ENCODE peak calls at places on chromosomes 2 and 18, in five cellular contexts. D is stomach; N is CD4-positive, alpha-beta T cell; G is left lung; K is transverse colon. P is an unnamed sample.

GRCh38 chr2:74552914-74553811 is 579 bp downstream of the LOXL3 start:
- DNase-seq in G (no peak), D (no peak), K (no peak), N (no peak), P (no peak)

GRCh38 chr2:190663839-190664238 is 15.0 kb downstream of the NAB1 start:
- DNase-seq in D (no peak), N (no peak), K (no peak), G (no peak), P (no peak)

GRCh38 chr2:173593109-173593508 is 238.4 kb downstream of the CDCA7 start:
- DNase-seq in N (no peak), D (no peak), K (no peak), G (no peak), P (no peak)

GRCh38 chr2:197498937-197499593 is 575 bp downstream of the HSPD1 start:
- DNase-seq in D (peak), N (peak), K (peak), G (peak), P (peak)

GRCh38 chr2:207416936-207417718 is 112.6 kb upstream of the CREB1 start:
- DNase-seq in N (no peak), D (no peak), G (no peak), K (no peak), P (peak)

GRCh38 chr2:237866119-237866621 is 6.7 kb downstream of the RAMP1 start:
- DNase-seq in G (no peak), K (no peak), D (no peak), N (no peak), P (peak)

GRCh38 chr2:105296017-105296611 is 33.4 kb downstream of the TGFBRAP1 start:
- DNase-seq in K (no peak), G (no peak), D (peak), N (no peak), P (no peak)

GRCh38 chr18:22300665-22301636 is 116.8 kb downstream of the CTAGE1 start:
- DNase-seq in K (peak), G (no peak), D (no peak), N (no peak), P (no peak)

GRCh38 chr2:212147921-212148513 is 390.6 kb downstream of the ERBB4 start:
- DNase-seq in D (no peak), K (no peak), N (no peak), G (no peak), P (no peak)

GRCh38 chr2:209383212-209383611 is 40.6 kb upstream of the MAP2 start:
- DNase-seq in G (no peak), N (no peak), K (no peak), D (no peak), P (peak)

GRCh38 chr2:222483513-222484039 is 59.2 kb downstream of the SGPP2 start:
- DNase-seq in N (no peak), K (peak), D (no peak), G (no peak), P (no peak)

GRCh38 chr2:53448591-53448990 is 319.0 kb upstream of the CHAC2 start:
- DNase-seq in N (no peak), D (no peak), G (no peak), K (no peak), P (no peak)

GRCh38 chr2:28958689-28959088 is 22.4 kb upstream of the TOGARAM2 start:
- DNase-seq in D (no peak), K (peak), G (no peak), N (peak), P (peak)

GRCh38 chr2:159177957-159178356 is 108.5 kb downstream of the WDSUB1 start:
- DNase-seq in D (no peak), N (no peak), G (no peak), K (no peak), P (no peak)

GRCh38 chr2:174545240-174545639 is 52.4 kb downstream of the WIPF1 start:
- DNase-seq in N (no peak), D (no peak), G (no peak), K (no peak), P (no peak)

DNA sequence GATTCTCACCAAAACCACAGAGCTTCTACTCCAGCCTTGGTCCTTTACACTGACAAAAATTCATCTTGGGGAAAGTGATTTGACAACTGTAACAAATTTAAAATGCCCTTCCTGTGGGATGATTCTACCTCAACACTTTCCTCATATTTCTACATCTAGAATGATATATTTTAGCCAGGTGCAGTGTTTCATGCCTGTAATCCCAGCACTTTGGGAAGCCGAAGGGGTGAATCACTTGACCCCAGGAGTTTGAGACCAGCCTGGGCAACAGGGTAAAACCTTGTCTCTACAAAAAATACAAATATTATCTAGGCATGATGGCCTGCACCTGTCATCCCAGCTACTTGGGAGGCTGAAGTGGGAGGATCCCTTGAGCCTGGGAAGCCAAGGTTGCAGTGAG is 408.6 kb downstream of the CDH7 start:
- DNase-seq in K (no peak), G (no peak), N (no peak), D (no peak), P (no peak)
- H3K27ac ChIP-seq in K (no peak), G (no peak), N (no peak), D (no peak), P (no peak)

GRCh38 chr2:127137741-127138140 is 30.8 kb upstream of the BIN1 start:
- DNase-seq in K (no peak), G (peak), D (no peak), N (no peak), P (no peak)
- H3K27ac ChIP-seq in K (no peak), G (no peak), D (no peak), N (no peak), P (no peak)

GRCh38 chr18:56672981-56673380 is 21.8 kb downstream of the WDR7 start:
- DNase-seq in K (no peak), D (no peak), N (no peak), G (no peak), P (no peak)
- H3K27ac ChIP-seq in K (no peak), D (no peak), N (no peak), G (no peak), P (no peak)

DNA sequence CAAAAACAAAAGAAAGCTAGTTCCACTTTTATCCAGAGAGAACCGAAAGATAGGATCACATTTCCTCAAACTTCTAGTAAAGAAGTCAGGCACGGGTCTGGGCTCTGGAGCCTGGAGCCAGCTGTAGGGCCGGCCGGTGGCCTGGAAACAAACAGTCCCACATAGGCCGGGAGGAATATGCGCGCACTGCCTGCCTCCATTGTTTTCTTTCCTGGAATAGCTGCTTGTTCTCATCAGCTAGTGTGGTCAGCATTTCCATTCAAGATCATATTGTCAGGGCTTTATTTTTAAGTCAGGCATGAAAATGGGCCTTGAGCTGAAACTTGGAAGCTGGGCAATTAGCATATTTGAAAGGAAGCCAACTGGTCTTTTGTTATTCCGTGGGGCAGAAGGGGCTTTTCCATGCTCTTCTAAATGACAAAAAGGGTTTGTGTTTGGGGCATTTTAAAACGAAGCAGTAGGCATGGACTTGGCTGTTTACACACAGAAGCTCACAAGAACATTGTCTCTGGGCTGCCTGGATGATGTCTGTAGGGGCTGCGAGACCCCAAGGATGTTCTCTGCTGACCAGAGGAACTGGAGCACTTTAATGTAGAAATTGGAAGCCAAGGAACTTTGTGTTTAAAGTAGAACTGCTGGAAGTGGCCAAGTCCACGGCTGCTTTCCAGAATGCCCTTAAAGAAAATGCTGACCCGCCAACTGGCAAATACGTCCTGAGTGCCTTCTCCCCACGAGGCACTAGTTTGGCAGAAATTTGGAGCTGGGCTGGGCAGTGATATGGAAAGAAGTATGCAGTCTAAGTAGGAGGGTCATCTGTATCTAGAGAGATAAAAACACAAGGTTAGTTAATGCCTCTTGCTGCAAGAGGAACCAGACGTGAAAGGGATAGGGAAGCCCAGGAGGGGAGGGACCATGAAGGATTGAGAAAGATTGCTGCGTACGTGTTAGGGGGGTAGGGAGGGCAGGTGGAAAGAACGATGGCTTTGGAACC is 59.0 kb upstream of the RFX8 start:
- DNase-seq in G (no peak), N (no peak), K (no peak), D (no peak), P (no peak)
- H3K27ac ChIP-seq in G (peak), N (no peak), K (peak), D (peak), P (no peak)

GRCh38 chr18:45249306-45249705 is 366.0 kb upstream of the SLC14A2 start:
- DNase-seq in G (no peak), K (no peak), D (no peak), N (no peak), P (no peak)
- H3K27ac ChIP-seq in G (peak), K (peak), D (peak), N (no peak), P (no peak)

GRCh38 chr2:96525211-96525507 is 11.4 kb upstream of the ARID5A start:
- DNase-seq in G (peak), N (no peak), K (no peak), D (no peak), P (no peak)
- H3K27ac ChIP-seq in G (no peak), N (no peak), K (no peak), D (no peak), P (no peak)

GRCh38 chr2:184685999-184686841 is 87.9 kb downstream of the ZNF804A start:
- DNase-seq in N (no peak), K (no peak), G (no peak), D (no peak), P (peak)
- H3K27ac ChIP-seq in N (no peak), K (no peak), G (no peak), D (no peak), P (no peak)

GRCh38 chr18:79942786-79943607 is 8.5 kb downstream of the SLC66A2 start:
- DNase-seq in K (peak), D (peak), G (no peak), N (no peak), P (no peak)

GRCh38 chr18:79944126-79944731 is 7.2 kb downstream of the SLC66A2 start:
- DNase-seq in K (peak), G (no peak), D (peak), N (no peak), P (no peak)

GRCh38 chr18:79945118-79946042 is 6.1 kb downstream of the SLC66A2 start:
- DNase-seq in K (peak), G (no peak), N (no peak), D (peak), P (no peak)

GRCh38 chr18:79943608-79944125 is 7.8 kb downstream of the SLC66A2 start:
- DNase-seq in N (no peak), K (peak), G (no peak), D (no peak), P (no peak)

DNA sequence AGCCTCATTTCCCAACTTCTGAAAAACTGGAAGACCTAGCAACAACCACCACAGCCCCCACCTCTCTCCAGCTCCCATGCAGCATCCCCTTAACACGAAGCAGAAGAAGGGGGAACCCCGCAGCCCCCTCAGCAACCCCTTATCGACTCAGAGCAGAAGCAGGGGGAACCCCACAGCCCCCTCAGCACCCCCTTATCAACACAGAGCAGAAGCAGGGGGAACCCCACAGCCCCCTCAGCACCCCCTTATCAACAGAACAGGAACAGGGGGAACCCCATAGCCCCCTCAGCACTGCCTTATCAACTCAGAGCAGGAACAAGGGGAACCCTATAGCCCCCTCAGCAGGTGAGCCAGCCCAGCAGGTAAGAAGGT is 6.7 kb downstream of the SLC66A2 start:
- DNase-seq in N (no peak), G (no peak), K (peak), D (peak), P (no peak)
- H3K27ac ChIP-seq in N (no peak), G (no peak), K (peak), D (no peak), P (no peak)

P was measured in brain microvascular endothelial cell.